ENCODE peak calls at places on chromosomes 7 and 10, in seven cellular contexts. H is stimulated activated CD8-positive, alpha-beta memory T cell treated with anti-CD3 and anti-CD28 coated beads, Interleukin-12 subunit alpha, Interleukin-12 subunit beta, amount 100 ng/mL, for 1 hour; V is activated CD8-positive, alpha-beta memory T cell treated with anti-CD3 and anti-CD28 coated beads, Interleukin-2, amount 10 ng/mL, durations not matched to agents 7 days and 5 days; J is fibroblast of lung; Y is HEK293T; C is LHCN-M2; R is SK-N-SH. D is an unnamed sample.

GRCh38 chr10:89242340-89242680 is 9.3 kb downstream of the LIPA start:
- DNase-seq in H (no peak), V (no peak), J (no peak), Y (no peak), C (no peak), R (no peak), D (no peak)

GRCh38 chr10:127963136-127963535 is 56.2 kb downstream of the PTPRE start:
- DNase-seq in H (no peak), V (no peak), J (no peak), Y (no peak), C (no peak), R (no peak), D (no peak)

GRCh38 chr10:124992462-124993344 is 50.8 kb downstream of the ZRANB1 start:
- DNase-seq in H (no peak), V (peak), J (peak), Y (peak), C (peak), R (peak), D (peak)

GRCh38 chr7:95478139-95479037 is 7.4 kb upstream of the ASB4 start:
- DNase-seq in H (no peak), V (no peak), J (peak), Y (no peak), C (peak), R (no peak), D (no peak)

GRCh38 chr10:65628777-65629176 is 1297.1 kb upstream of the LRRTM3 start:
- DNase-seq in H (no peak), V (no peak), J (no peak), Y (no peak), C (no peak), R (no peak), D (no peak)

GRCh38 chr7:80496586-80496985 is 15.3 kb downstream of the GNAT3 start:
- DNase-seq in H (no peak), V (no peak), J (peak), Y (no peak), C (peak), R (no peak), D (no peak)

GRCh38 chr7:43071604-43072003 is 40.8 kb upstream of the HECW1 start:
- DNase-seq in H (no peak), V (no peak), J (no peak), Y (no peak), C (peak), R (peak), D (no peak)

GRCh38 chr7:325811-326210 is 35.8 kb downstream of the FOXL3 start:
- DNase-seq in H (no peak), V (no peak), J (no peak), Y (no peak), C (no peak), R (no peak), D (no peak)

GRCh38 chr7:139887895-139888518 is 58.9 kb downstream of the TBXAS1 start:
- DNase-seq in H (no peak), V (no peak), J (no peak), Y (no peak), C (no peak), R (no peak), D (no peak)

D was measured in cardiac septum.